ENCODE peak calls at places on chromosomes 4 and X, in ten cellular contexts. One of them, this sample, is unnamed.

GRCh38 chr4:112889619-112890294 is 159.7 kb upstream of the ANK2 start:
- DNase-seq in GM18507: no peak
- DNase-seq in NCI-H1694 treated with DMSO at 0.1 percent for 48 hours: peak; percentile 57
- DNase-seq in DMS53: no peak
- DNase-seq in T follicular helper cell: no peak
- DNase-seq in fibroblast of the aortic adventitia: peak; percentile 90
- DNase-seq in ACHN: peak; percentile 16
- DNase-seq in NAMALWA: no peak
- DNase-seq in natural killer cell treated with Interleukin-12 subunit alpha and Interleukin-12 subunit beta and Interleukin-15 and Interleukin-18, amount 100 ng/mL, for 72 hours: no peak
- DNase-seq in GM03348: peak; percentile 64
- DNase-seq in this sample: no peak

GRCh38 chr4:78061939-78062603 is 4.9 kb downstream of the FRAS1 start:
- DNase-seq in GM18507: no peak
- DNase-seq in NCI-H1694 treated with DMSO at 0.1 percent for 48 hours: peak; percentile 81
- DNase-seq in DMS53: no peak
- DNase-seq in T follicular helper cell: no peak
- DNase-seq in fibroblast of the aortic adventitia: no peak
- DNase-seq in ACHN: no peak
- DNase-seq in NAMALWA: no peak
- DNase-seq in natural killer cell treated with Interleukin-12 subunit alpha and Interleukin-12 subunit beta and Interleukin-15 and Interleukin-18, amount 100 ng/mL, for 72 hours: no peak
- DNase-seq in GM03348: no peak
- DNase-seq in this sample: no peak

GRCh38 chr4:79982587-79983327 is 90.3 kb downstream of the ANTXR2 start:
- DNase-seq in GM18507: no peak
- DNase-seq in NCI-H1694 treated with DMSO at 0.1 percent for 48 hours: no peak
- DNase-seq in DMS53: no peak
- DNase-seq in T follicular helper cell: no peak
- DNase-seq in fibroblast of the aortic adventitia: peak; percentile 57
- DNase-seq in ACHN: no peak
- DNase-seq in NAMALWA: no peak
- DNase-seq in natural killer cell treated with Interleukin-12 subunit alpha and Interleukin-12 subunit beta and Interleukin-15 and Interleukin-18, amount 100 ng/mL, for 72 hours: no peak
- DNase-seq in GM03348: peak; percentile 30
- DNase-seq in this sample: no peak

GRCh38 chrX:53088136-53088974 is 5.6 kb upstream of the KANTR start:
- DNase-seq in GM18507: no peak
- DNase-seq in NCI-H1694 treated with DMSO at 0.1 percent for 48 hours: no peak
- DNase-seq in DMS53: peak; percentile 94
- DNase-seq in T follicular helper cell: peak; percentile 81
- DNase-seq in fibroblast of the aortic adventitia: peak; percentile 80
- DNase-seq in ACHN: peak; percentile 62
- DNase-seq in NAMALWA: no peak
- DNase-seq in natural killer cell treated with Interleukin-12 subunit alpha and Interleukin-12 subunit beta and Interleukin-15 and Interleukin-18, amount 100 ng/mL, for 72 hours: peak; percentile 73
- DNase-seq in GM03348: peak; percentile 67
- DNase-seq in this sample: no peak

GRCh38 chr4:72505314-72505744 is 63.7 kb downstream of the ADAMTS3 start:
- DNase-seq in GM18507: peak; percentile 0
- DNase-seq in NCI-H1694 treated with DMSO at 0.1 percent for 48 hours: peak; percentile 30
- DNase-seq in DMS53: peak; percentile 66
- DNase-seq in T follicular helper cell: no peak
- DNase-seq in fibroblast of the aortic adventitia: peak; percentile 74
- DNase-seq in ACHN: peak; percentile 55
- DNase-seq in NAMALWA: peak; percentile 40
- DNase-seq in natural killer cell treated with Interleukin-12 subunit alpha and Interleukin-12 subunit beta and Interleukin-15 and Interleukin-18, amount 100 ng/mL, for 72 hours: no peak
- DNase-seq in GM03348: peak; percentile 58
- DNase-seq in this sample: peak; percentile 6

GRCh38 chr4:150224896-150225591 is 146.8 kb downstream of the DCLK2 start:
- DNase-seq in GM18507: no peak
- DNase-seq in NCI-H1694 treated with DMSO at 0.1 percent for 48 hours: no peak
- DNase-seq in DMS53: no peak
- DNase-seq in T follicular helper cell: no peak
- DNase-seq in fibroblast of the aortic adventitia: peak; percentile 85
- DNase-seq in ACHN: no peak
- DNase-seq in NAMALWA: no peak
- DNase-seq in natural killer cell treated with Interleukin-12 subunit alpha and Interleukin-12 subunit beta and Interleukin-15 and Interleukin-18, amount 100 ng/mL, for 72 hours: no peak
- DNase-seq in GM03348: peak; percentile 69
- DNase-seq in this sample: no peak

GRCh38 chr4:178462710-178463109 is 1020.5 kb upstream of the AGA start:
- DNase-seq in GM18507: no peak
- DNase-seq in NCI-H1694 treated with DMSO at 0.1 percent for 48 hours: no peak
- DNase-seq in DMS53: peak; percentile 80
- DNase-seq in T follicular helper cell: no peak
- DNase-seq in fibroblast of the aortic adventitia: no peak
- DNase-seq in ACHN: no peak
- DNase-seq in NAMALWA: no peak
- DNase-seq in natural killer cell treated with Interleukin-12 subunit alpha and Interleukin-12 subunit beta and Interleukin-15 and Interleukin-18, amount 100 ng/mL, for 72 hours: no peak
- DNase-seq in GM03348: no peak
- DNase-seq in this sample: no peak

GRCh38 chrX:11793734-11794133 is 35.7 kb downstream of the MSL3 start:
- DNase-seq in GM18507: no peak
- DNase-seq in NCI-H1694 treated with DMSO at 0.1 percent for 48 hours: no peak
- DNase-seq in DMS53: no peak
- DNase-seq in T follicular helper cell: no peak
- DNase-seq in fibroblast of the aortic adventitia: no peak
- DNase-seq in ACHN: no peak
- DNase-seq in NAMALWA: no peak
- DNase-seq in natural killer cell treated with Interleukin-12 subunit alpha and Interleukin-12 subunit beta and Interleukin-15 and Interleukin-18, amount 100 ng/mL, for 72 hours: no peak
- DNase-seq in GM03348: no peak
- DNase-seq in this sample: no peak

GRCh38 chrX:69109706-69110635 is 55.3 kb downstream of the PJA1 start:
- DNase-seq in GM18507: no peak
- DNase-seq in NCI-H1694 treated with DMSO at 0.1 percent for 48 hours: no peak
- DNase-seq in DMS53: no peak
- DNase-seq in T follicular helper cell: no peak
- DNase-seq in fibroblast of the aortic adventitia: peak; percentile 23
- DNase-seq in ACHN: no peak
- DNase-seq in NAMALWA: no peak
- DNase-seq in natural killer cell treated with Interleukin-12 subunit alpha and Interleukin-12 subunit beta and Interleukin-15 and Interleukin-18, amount 100 ng/mL, for 72 hours: no peak
- DNase-seq in GM03348: peak; percentile 40
- DNase-seq in this sample: no peak

GRCh38 chrX:149372861-149373260 is 132.2 kb downstream of the IDS start:
- DNase-seq in GM18507: no peak
- DNase-seq in NCI-H1694 treated with DMSO at 0.1 percent for 48 hours: peak; percentile 66
- DNase-seq in DMS53: peak; percentile 19
- DNase-seq in T follicular helper cell: no peak
- DNase-seq in fibroblast of the aortic adventitia: no peak
- DNase-seq in ACHN: no peak
- DNase-seq in NAMALWA: no peak
- DNase-seq in natural killer cell treated with Interleukin-12 subunit alpha and Interleukin-12 subunit beta and Interleukin-15 and Interleukin-18, amount 100 ng/mL, for 72 hours: no peak
- DNase-seq in GM03348: no peak
- DNase-seq in this sample: no peak

GRCh38 chrX:48617542-48618340 is 20.4 kb downstream of the WDR13 start:
- DNase-seq in GM18507: no peak
- DNase-seq in NCI-H1694 treated with DMSO at 0.1 percent for 48 hours: no peak
- DNase-seq in DMS53: no peak
- DNase-seq in T follicular helper cell: no peak
- DNase-seq in fibroblast of the aortic adventitia: peak; percentile 26
- DNase-seq in ACHN: no peak
- DNase-seq in NAMALWA: no peak
- DNase-seq in natural killer cell treated with Interleukin-12 subunit alpha and Interleukin-12 subunit beta and Interleukin-15 and Interleukin-18, amount 100 ng/mL, for 72 hours: no peak
- DNase-seq in GM03348: no peak
- DNase-seq in this sample: no peak

GRCh38 chrX:24676403-24677024 is 17.2 kb upstream of the POLA1 start:
- DNase-seq in GM18507: no peak
- DNase-seq in NCI-H1694 treated with DMSO at 0.1 percent for 48 hours: peak; percentile 22
- DNase-seq in DMS53: peak; percentile 72
- DNase-seq in T follicular helper cell: no peak
- DNase-seq in fibroblast of the aortic adventitia: peak; percentile 8
- DNase-seq in ACHN: no peak
- DNase-seq in NAMALWA: peak; percentile 46
- DNase-seq in natural killer cell treated with Interleukin-12 subunit alpha and Interleukin-12 subunit beta and Interleukin-15 and Interleukin-18, amount 100 ng/mL, for 72 hours: no peak
- DNase-seq in GM03348: peak; percentile 25
- DNase-seq in this sample: peak; percentile 20

GRCh38 chr4:21697583-21697982 is 251.0 kb downstream of the KCNIP4 start:
- DNase-seq in GM18507: no peak
- DNase-seq in NCI-H1694 treated with DMSO at 0.1 percent for 48 hours: no peak
- DNase-seq in DMS53: peak; percentile 93
- DNase-seq in T follicular helper cell: no peak
- DNase-seq in fibroblast of the aortic adventitia: no peak
- DNase-seq in ACHN: peak; percentile 51
- DNase-seq in NAMALWA: no peak
- DNase-seq in natural killer cell treated with Interleukin-12 subunit alpha and Interleukin-12 subunit beta and Interleukin-15 and Interleukin-18, amount 100 ng/mL, for 72 hours: no peak
- DNase-seq in GM03348: no peak
- DNase-seq in this sample: no peak

GRCh38 chr4:1413687-1414479 is 7.6 kb upstream of the NKX1-1 start:
- DNase-seq in GM18507: no peak
- DNase-seq in NCI-H1694 treated with DMSO at 0.1 percent for 48 hours: no peak
- DNase-seq in DMS53: no peak
- DNase-seq in T follicular helper cell: no peak
- DNase-seq in fibroblast of the aortic adventitia: no peak
- DNase-seq in ACHN: no peak
- DNase-seq in NAMALWA: no peak
- DNase-seq in natural killer cell treated with Interleukin-12 subunit alpha and Interleukin-12 subunit beta and Interleukin-15 and Interleukin-18, amount 100 ng/mL, for 72 hours: no peak
- DNase-seq in GM03348: no peak
- DNase-seq in this sample: no peak

GRCh38 chr4:180766903-180767302 is 1476.3 kb upstream of the TENM3 start:
- DNase-seq in GM18507: no peak
- DNase-seq in NCI-H1694 treated with DMSO at 0.1 percent for 48 hours: no peak
- DNase-seq in DMS53: no peak
- DNase-seq in T follicular helper cell: no peak
- DNase-seq in fibroblast of the aortic adventitia: no peak
- DNase-seq in ACHN: no peak
- DNase-seq in NAMALWA: no peak
- DNase-seq in natural killer cell treated with Interleukin-12 subunit alpha and Interleukin-12 subunit beta and Interleukin-15 and Interleukin-18, amount 100 ng/mL, for 72 hours: no peak
- DNase-seq in GM03348: no peak
- DNase-seq in this sample: no peak

GRCh38 chr4:8539661-8540060 is 40.5 kb upstream of the GPR78 start:
- DNase-seq in GM18507: no peak
- DNase-seq in NCI-H1694 treated with DMSO at 0.1 percent for 48 hours: no peak
- DNase-seq in DMS53: no peak
- DNase-seq in T follicular helper cell: no peak
- DNase-seq in fibroblast of the aortic adventitia: no peak
- DNase-seq in ACHN: no peak
- DNase-seq in NAMALWA: no peak
- DNase-seq in natural killer cell treated with Interleukin-12 subunit alpha and Interleukin-12 subunit beta and Interleukin-15 and Interleukin-18, amount 100 ng/mL, for 72 hours: no peak
- DNase-seq in GM03348: no peak
- DNase-seq in this sample: no peak

GRCh38 chr4:76830612-76831474 is 67.1 kb downstream of the SOWAHB start:
- DNase-seq in GM18507: no peak
- DNase-seq in NCI-H1694 treated with DMSO at 0.1 percent for 48 hours: no peak
- DNase-seq in DMS53: peak; percentile 88
- DNase-seq in T follicular helper cell: no peak
- DNase-seq in fibroblast of the aortic adventitia: peak; percentile 71
- DNase-seq in ACHN: peak; percentile 90
- DNase-seq in NAMALWA: no peak
- DNase-seq in natural killer cell treated with Interleukin-12 subunit alpha and Interleukin-12 subunit beta and Interleukin-15 and Interleukin-18, amount 100 ng/mL, for 72 hours: no peak
- DNase-seq in GM03348: peak; percentile 53
- DNase-seq in this sample: no peak

GRCh38 chr4:185709802-185710486 is 102.0 kb downstream of the SORBS2 start:
- DNase-seq in GM18507: no peak
- DNase-seq in NCI-H1694 treated with DMSO at 0.1 percent for 48 hours: no peak
- DNase-seq in DMS53: no peak
- DNase-seq in T follicular helper cell: no peak
- DNase-seq in fibroblast of the aortic adventitia: no peak
- DNase-seq in ACHN: no peak
- DNase-seq in NAMALWA: no peak
- DNase-seq in natural killer cell treated with Interleukin-12 subunit alpha and Interleukin-12 subunit beta and Interleukin-15 and Interleukin-18, amount 100 ng/mL, for 72 hours: no peak
- DNase-seq in GM03348: peak; percentile 35
- DNase-seq in this sample: no peak

GRCh38 chr4:84814100-84814750 is 152.3 kb downstream of the WDFY3 start:
- DNase-seq in GM18507: no peak
- DNase-seq in NCI-H1694 treated with DMSO at 0.1 percent for 48 hours: no peak
- DNase-seq in DMS53: peak; percentile 89
- DNase-seq in T follicular helper cell: no peak
- DNase-seq in fibroblast of the aortic adventitia: peak; percentile 86
- DNase-seq in ACHN: peak; percentile 85
- DNase-seq in NAMALWA: no peak
- DNase-seq in natural killer cell treated with Interleukin-12 subunit alpha and Interleukin-12 subunit beta and Interleukin-15 and Interleukin-18, amount 100 ng/mL, for 72 hours: no peak
- DNase-seq in GM03348: peak; percentile 63
- DNase-seq in this sample: peak; percentile 42

GRCh38 chr4:13912436-13912835 is 284.9 kb upstream of the BOD1L1 start:
- DNase-seq in GM18507: no peak
- DNase-seq in NCI-H1694 treated with DMSO at 0.1 percent for 48 hours: no peak
- DNase-seq in DMS53: no peak
- DNase-seq in T follicular helper cell: no peak
- DNase-seq in fibroblast of the aortic adventitia: peak; percentile 23
- DNase-seq in ACHN: no peak
- DNase-seq in NAMALWA: no peak
- DNase-seq in natural killer cell treated with Interleukin-12 subunit alpha and Interleukin-12 subunit beta and Interleukin-15 and Interleukin-18, amount 100 ng/mL, for 72 hours: no peak
- DNase-seq in GM03348: no peak
- DNase-seq in this sample: no peak

GRCh38 chrX:130834830-130835229 is 68.2 kb downstream of the ENOX2 start:
- DNase-seq in GM18507: no peak
- DNase-seq in NCI-H1694 treated with DMSO at 0.1 percent for 48 hours: no peak
- DNase-seq in DMS53: no peak
- DNase-seq in T follicular helper cell: no peak
- DNase-seq in fibroblast of the aortic adventitia: no peak
- DNase-seq in ACHN: no peak
- DNase-seq in NAMALWA: no peak
- DNase-seq in natural killer cell treated with Interleukin-12 subunit alpha and Interleukin-12 subunit beta and Interleukin-15 and Interleukin-18, amount 100 ng/mL, for 72 hours: no peak
- DNase-seq in GM03348: no peak
- DNase-seq in this sample: no peak

GRCh38 chr4:110107868-110108267 is 90.5 kb downstream of the ELOVL6 start:
- DNase-seq in GM18507: no peak
- DNase-seq in NCI-H1694 treated with DMSO at 0.1 percent for 48 hours: no peak
- DNase-seq in DMS53: no peak
- DNase-seq in T follicular helper cell: no peak
- DNase-seq in fibroblast of the aortic adventitia: peak; percentile 36
- DNase-seq in ACHN: no peak
- DNase-seq in NAMALWA: no peak
- DNase-seq in natural killer cell treated with Interleukin-12 subunit alpha and Interleukin-12 subunit beta and Interleukin-15 and Interleukin-18, amount 100 ng/mL, for 72 hours: no peak
- DNase-seq in GM03348: peak; percentile 38
- DNase-seq in this sample: no peak

GRCh38 chr4:153947998-153948397 is 159.1 kb upstream of the SFRP2 start:
- DNase-seq in GM18507: no peak
- DNase-seq in NCI-H1694 treated with DMSO at 0.1 percent for 48 hours: no peak
- DNase-seq in DMS53: no peak
- DNase-seq in T follicular helper cell: no peak
- DNase-seq in fibroblast of the aortic adventitia: no peak
- DNase-seq in ACHN: no peak
- DNase-seq in NAMALWA: no peak
- DNase-seq in natural killer cell treated with Interleukin-12 subunit alpha and Interleukin-12 subunit beta and Interleukin-15 and Interleukin-18, amount 100 ng/mL, for 72 hours: no peak
- DNase-seq in GM03348: no peak
- DNase-seq in this sample: peak; percentile 57

GRCh38 chr4:3287271-3287971 is 5.4 kb upstream of the RGS12 start:
- DNase-seq in GM18507: no peak
- DNase-seq in NCI-H1694 treated with DMSO at 0.1 percent for 48 hours: peak; percentile 19
- DNase-seq in DMS53: no peak
- DNase-seq in T follicular helper cell: no peak
- DNase-seq in fibroblast of the aortic adventitia: no peak
- DNase-seq in ACHN: no peak
- DNase-seq in NAMALWA: no peak
- DNase-seq in natural killer cell treated with Interleukin-12 subunit alpha and Interleukin-12 subunit beta and Interleukin-15 and Interleukin-18, amount 100 ng/mL, for 72 hours: no peak
- DNase-seq in GM03348: no peak
- DNase-seq in this sample: no peak

GRCh38 chr4:40446785-40447184 is 111.7 kb downstream of the CHRNA9 start:
- DNase-seq in GM18507: no peak
- DNase-seq in NCI-H1694 treated with DMSO at 0.1 percent for 48 hours: no peak
- DNase-seq in DMS53: peak; percentile 65
- DNase-seq in T follicular helper cell: no peak
- DNase-seq in fibroblast of the aortic adventitia: no peak
- DNase-seq in ACHN: no peak
- DNase-seq in NAMALWA: no peak
- DNase-seq in natural killer cell treated with Interleukin-12 subunit alpha and Interleukin-12 subunit beta and Interleukin-15 and Interleukin-18, amount 100 ng/mL, for 72 hours: no peak
- DNase-seq in GM03348: no peak
- DNase-seq in this sample: no peak

GRCh38 chrX:28847423-28847822 is 260.2 kb downstream of the IL1RAPL1 start:
- DNase-seq in GM18507: no peak
- DNase-seq in NCI-H1694 treated with DMSO at 0.1 percent for 48 hours: no peak
- DNase-seq in DMS53: no peak
- DNase-seq in T follicular helper cell: no peak
- DNase-seq in fibroblast of the aortic adventitia: peak; percentile 22
- DNase-seq in ACHN: no peak
- DNase-seq in NAMALWA: no peak
- DNase-seq in natural killer cell treated with Interleukin-12 subunit alpha and Interleukin-12 subunit beta and Interleukin-15 and Interleukin-18, amount 100 ng/mL, for 72 hours: no peak
- DNase-seq in GM03348: no peak
- DNase-seq in this sample: no peak

GRCh38 chr4:17447675-17448298 is 64.1 kb downstream of the QDPR start:
- DNase-seq in GM18507: peak; percentile 26
- DNase-seq in NCI-H1694 treated with DMSO at 0.1 percent for 48 hours: peak; percentile 13
- DNase-seq in DMS53: peak; percentile 85
- DNase-seq in T follicular helper cell: peak; percentile 42
- DNase-seq in fibroblast of the aortic adventitia: peak; percentile 88
- DNase-seq in ACHN: peak; percentile 68
- DNase-seq in NAMALWA: peak; percentile 82
- DNase-seq in natural killer cell treated with Interleukin-12 subunit alpha and Interleukin-12 subunit beta and Interleukin-15 and Interleukin-18, amount 100 ng/mL, for 72 hours: no peak
- DNase-seq in GM03348: peak; percentile 79
- DNase-seq in this sample: peak; percentile 68

GRCh38 chr4:133147922-133148689 is 988 bp upstream of the PCDH10 start:
- DNase-seq in GM18507: no peak
- DNase-seq in NCI-H1694 treated with DMSO at 0.1 percent for 48 hours: no peak
- DNase-seq in DMS53: peak; percentile 84
- DNase-seq in T follicular helper cell: no peak
- DNase-seq in fibroblast of the aortic adventitia: no peak
- DNase-seq in ACHN: no peak
- DNase-seq in NAMALWA: no peak
- DNase-seq in natural killer cell treated with Interleukin-12 subunit alpha and Interleukin-12 subunit beta and Interleukin-15 and Interleukin-18, amount 100 ng/mL, for 72 hours: no peak
- DNase-seq in GM03348: peak; percentile 24
- DNase-seq in this sample: no peak

This sample was measured in RPMI8226.